ENCODE peak calls at places on chromosomes 7 and 10, in nine cellular contexts. Z is HEK293T, J is cardiac muscle cell, W is fibroblast of villous mesenchyme, G is T-helper 9 cell, R is mammary epithelial cell, D is kidney epithelial cell, Q is DMS153, Y is neuronal stem cell. N is an unnamed sample.

GRCh38 chr10:124172241-124172661 is 78.9 kb upstream of the CHST15 start:
- DNase-seq in Y (no peak), D (no peak), G (no peak), Z (no peak), Q (no peak), W (no peak), R (no peak), J (no peak), N (no peak)

GRCh38 chr7:3880221-3880935 is 579.3 kb downstream of the SDK1 start:
- DNase-seq in J (no peak), G (no peak), R (no peak), Y (no peak), W (no peak), D (no peak), Z (no peak), Q (peak), N (no peak)

GRCh38 chr10:31098091-31098490 is 66.4 kb upstream of the ZNF438 start:
- DNase-seq in Y (no peak), Q (no peak), G (no peak), W (no peak), Z (no peak), J (no peak), R (no peak), D (no peak), N (no peak)

GRCh38 chr7:157656195-157656769 is 319.5 kb downstream of the DNAJB6 start:
- DNase-seq in W (no peak), Q (no peak), R (no peak), Z (no peak), G (no peak), Y (no peak), D (no peak), J (no peak), N (no peak)

GRCh38 chr7:98192781-98193457 is 18.3 kb upstream of the BHLHA15 start:
- DNase-seq in R (no peak), Y (no peak), J (no peak), Z (no peak), G (no peak), D (no peak), W (no peak), Q (no peak), N (no peak)

GRCh38 chr7:2282185-2282751 is 32.0 kb downstream of the SNX8 start:
- DNase-seq in J (no peak), Z (no peak), Y (no peak), Q (no peak), D (no peak), G (no peak), R (no peak), W (peak), N (no peak)

GRCh38 chr10:70227548-70228320 is 5.5 kb downstream of the PPA1 start:
- DNase-seq in D (no peak), Y (no peak), Q (no peak), W (peak), R (peak), Z (no peak), G (no peak), J (no peak), N (peak)

GRCh38 chr10:4022473-4022872 is 237.5 kb upstream of the KLF6 start:
- DNase-seq in Q (no peak), J (no peak), Y (no peak), R (no peak), W (peak), Z (no peak), G (no peak), D (no peak), N (no peak)

GRCh38 chr10:50540069-50540825 is 83.5 kb downstream of the SGMS1 start:
- DNase-seq in D (no peak), G (no peak), Z (no peak), Y (no peak), J (no peak), W (peak), R (no peak), Q (no peak), N (no peak)